ENCODE peak calls at places on chromosomes 12 and 14, in six cellular contexts. W, D, Z, R, V and K are unnamed samples.

GRCh38 chr14:31429791-31430190 is 9.4 kb upstream of the HEATR5A start:
- DNase-seq in V (no peak), D (no peak), W (no peak), R (no peak), Z (no peak), K (no peak)

GRCh38 chr12:132710422-132711168 is at the start of gene PGAM5:
- DNase-seq in D (peak), R (peak), Z (peak), W (peak), V (peak), K (peak)

GRCh38 chr14:32050839-32051238 is 26.3 kb upstream of the ARHGAP5 start:
- DNase-seq in V (no peak), Z (no peak), R (no peak), D (no peak), W (no peak), K (no peak)

GRCh38 chr12:15800278-15800677 is 11.1 kb upstream of the EPS8 start:
- DNase-seq in R (no peak), W (no peak), Z (no peak), V (no peak), D (no peak), K (no peak)

GRCh38 chr12:113135178-113136127 is at the start of gene RASAL1:
- DNase-seq in R (peak), D (no peak), V (peak), Z (peak), W (peak), K (peak)

GRCh38 chr14:55951366-55952206 is 166.6 kb upstream of the PELI2 start:
- DNase-seq in R (no peak), W (no peak), V (no peak), Z (no peak), D (no peak), K (no peak)

GRCh38 chr14:90758959-90759358 is 57.3 kb downstream of the TTC7B start:
- DNase-seq in V (no peak), Z (peak), W (no peak), R (peak), D (peak), K (no peak)

GRCh38 chr12:102512523-102512922 is 32.2 kb upstream of the IGF1 start:
- DNase-seq in V (no peak), D (no peak), Z (no peak), W (no peak), R (no peak), K (no peak)

GRCh38 chr14:83559721-83560120 is 1970.2 kb upstream of the FLRT2 start:
- DNase-seq in R (no peak), D (peak), W (no peak), Z (no peak), V (no peak), K (no peak)

GRCh38 chr12:115267464-115267863 is 583.5 kb upstream of the TBX3 start:
- DNase-seq in R (no peak), W (no peak), Z (no peak), V (no peak), D (peak), K (no peak)

GRCh38 chr12:14567311-14568195 is at the start of gene PLBD1:
- DNase-seq in W (no peak), R (peak), V (peak), D (peak), Z (peak), K (peak)

GRCh38 chr14:94936411-94936892 is 166.5 kb upstream of the GSC start:
- DNase-seq in R (peak), D (peak), V (no peak), Z (peak), W (no peak), K (peak)

GRCh38 chr14:21382886-21383847 is 652 bp downstream of the SUPT16H start:
- DNase-seq in Z (peak), W (peak), V (no peak), D (peak), R (no peak), K (peak)

GRCh38 chr14:33280646-33281045 is 342.0 kb downstream of the NPAS3 start:
- DNase-seq in V (no peak), Z (no peak), D (peak), W (no peak), R (no peak), K (no peak)

GRCh38 chr14:51908086-51908485 is 47.7 kb downstream of the GNG2 start:
- DNase-seq in R (no peak), D (no peak), W (no peak), Z (no peak), V (no peak), K (no peak)

GRCh38 chr14:93788557-93789365 is 476 bp upstream of the PRIMA1 start:
- DNase-seq in R (peak), D (peak), W (no peak), Z (no peak), V (peak), K (peak)

GRCh38 chr12:118357327-118358007 is 15.2 kb downstream of the TAOK3 start:
- DNase-seq in Z (peak), W (peak), D (peak), R (no peak), V (no peak), K (no peak)

GRCh38 chr14:49977126-49977841 is 84.4 kb downstream of the ARF6 start:
- DNase-seq in D (no peak), R (no peak), V (no peak), W (peak), Z (no peak), K (no peak)

GRCh38 chr12:55728185-55728931 is 451 bp downstream of the CD63 start:
- DNase-seq in W (no peak), Z (peak), V (no peak), R (peak), D (no peak), K (peak)

GRCh38 chr14:103144085-103144484 is 20.8 kb downstream of the TNFAIP2 start:
- DNase-seq in Z (no peak), D (peak), V (no peak), W (no peak), R (no peak), K (no peak)

GRCh38 chr12:21989819-21990412 is 48.7 kb upstream of the ABCC9 start:
- DNase-seq in D (peak), W (no peak), V (no peak), R (no peak), Z (no peak), K (no peak)

GRCh38 chr12:48973531-48973930 is 2.0 kb upstream of the WNT10B start:
- DNase-seq in V (no peak), W (no peak), Z (no peak), R (no peak), D (peak), K (no peak)

GRCh38 chr12:71636704-71637115 is 26.9 kb downstream of the ZFC3H1 start:
- DNase-seq in W (peak), R (no peak), Z (no peak), D (peak), V (no peak), K (no peak)

GRCh38 chr14:104370256-104370870 is 209.2 kb upstream of the C14orf180 start:
- DNase-seq in W (no peak), D (no peak), V (peak), Z (no peak), R (no peak), K (peak)

GRCh38 chr12:79897617-79898016 is 37.3 kb downstream of the PPP1R12A start:
- DNase-seq in R (no peak), W (no peak), D (peak), V (no peak), Z (no peak), K (no peak)

GRCh38 chr14:51454351-51454750 is 197.4 kb upstream of the FRMD6 start:
- DNase-seq in V (no peak), W (no peak), R (no peak), D (no peak), Z (no peak), K (no peak)

GRCh38 chr12:57609091-57609780 is 2.0 kb upstream of the ARHGEF25 start:
- DNase-seq in W (no peak), D (no peak), R (no peak), Z (no peak), V (peak), K (no peak)

GRCh38 chr14:22391908-22392307 is 197.1 kb downstream of the DAD1 start:
- DNase-seq in Z (peak), V (peak), R (peak), W (no peak), D (peak), K (peak)

GRCh38 chr14:103510311-103511021 is 12.2 kb downstream of the CKB start:
- DNase-seq in W (no peak), Z (peak), V (no peak), D (no peak), R (no peak), K (no peak)

GRCh38 chr12:113208041-113208934 is 13.0 kb upstream of the TPCN1 start:
- DNase-seq in Z (peak), W (peak), D (peak), R (peak), V (no peak), K (no peak)

GRCh38 chr12:109714141-109714912 is 702 bp downstream of the FAM222A start:
- DNase-seq in D (no peak), W (peak), Z (peak), V (peak), R (peak), K (no peak)

GRCh38 chr12:82942963-82943362 is 256.3 kb downstream of the TMTC2 start:
- DNase-seq in R (no peak), Z (no peak), D (no peak), W (no peak), V (no peak), K (no peak)

GRCh38 chr12:92008345-92008744 is 137.3 kb downstream of the BTG1 start:
- DNase-seq in W (no peak), R (no peak), D (no peak), V (no peak), Z (no peak), K (no peak)

GRCh38 chr14:50139192-50139591 is 22.8 kb upstream of the VCPKMT start:
- DNase-seq in W (no peak), Z (no peak), V (no peak), D (peak), R (no peak), K (no peak)

GRCh38 chr14:72708708-72709475 is 185.0 kb downstream of the DPF3 start:
- DNase-seq in D (peak), R (peak), Z (no peak), V (peak), W (no peak), K (peak)

GRCh38 chr12:124498870-124499753 is 68.3 kb downstream of the NCOR2 start:
- DNase-seq in W (no peak), R (no peak), D (peak), Z (no peak), V (no peak), K (no peak)

GRCh38 chr12:66676241-66676640 is 2.6 kb downstream of the GRIP1 start:
- DNase-seq in D (no peak), V (no peak), R (no peak), W (no peak), Z (no peak), K (no peak)

GRCh38 chr12:29486972-29487371 is 10.5 kb downstream of the OVCH1 start:
- DNase-seq in R (no peak), Z (no peak), D (no peak), W (no peak), V (no peak), K (no peak)

GRCh38 chr12:110913119-110914056 is 7.0 kb downstream of the MYL2 start:
- DNase-seq in D (no peak), Z (no peak), W (no peak), R (no peak), V (no peak), K (no peak)